ENCODE peak calls at places on chromosomes 2 and 18, in four cellular contexts. W, O, D and R are unnamed samples.

GRCh38 chr2:240479111-240479501 is 43.6 kb downstream of the GPC1 start:
- DNase-seq in W (no peak), O (no peak), D (no peak), R (no peak)

GRCh38 chr18:323253-323622 is 55.4 kb upstream of the THOC1 start:
- DNase-seq in W (peak), O (no peak), D (no peak), R (no peak)

GRCh38 chr2:107556038-107556627 is 270.6 kb upstream of the RGPD4 start:
- DNase-seq in W (no peak), O (no peak), D (no peak), R (no peak)

GRCh38 chr2:98294711-98295110 is 51.5 kb upstream of the CNGA3 start:
- DNase-seq in W (no peak), O (no peak), D (no peak), R (no peak)

GRCh38 chr2:217049931-217050330 is 190.1 kb upstream of the TNP1 start:
- DNase-seq in W (no peak), O (no peak), D (peak), R (no peak)

GRCh38 chr2:26344581-26345283 is 1.2 kb upstream of the SELENOI start:
- DNase-seq in W (peak), O (no peak), D (no peak), R (no peak)

GRCh38 chr2:145068509-145068908 is 548.6 kb upstream of the ZEB2 start:
- DNase-seq in W (no peak), O (no peak), D (no peak), R (no peak)

GRCh38 chr18:10454800-10455550 is 540 bp downstream of the APCDD1 start:
- DNase-seq in W (peak), O (no peak), D (peak), R (no peak)

GRCh38 chr2:106124787-106125549 is 69.1 kb downstream of the UXS1 start:
- DNase-seq in W (no peak), O (no peak), D (no peak), R (no peak)

GRCh38 chr2:72085513-72085912 is 62.1 kb downstream of the CYP26B1 start:
- DNase-seq in W (no peak), O (no peak), D (no peak), R (no peak)

GRCh38 chr2:66867038-66867380 is 432.1 kb downstream of the MEIS1 start:
- DNase-seq in W (no peak), O (no peak), D (no peak), R (no peak)

GRCh38 chr2:154392256-154392655 is 306.2 kb upstream of the KCNJ3 start:
- DNase-seq in W (no peak), O (peak), D (no peak), R (no peak)

GRCh38 chr2:26983746-26984145 is 13.3 kb downstream of the MAPRE3 start:
- DNase-seq in W (no peak), O (no peak), D (no peak), R (no peak)

GRCh38 chr18:13126966-13127598 is 91.5 kb upstream of the LDLRAD4 start:
- DNase-seq in W (no peak), O (no peak), D (no peak), R (no peak)

GRCh38 chr2:130336877-130337734 is 5.6 kb upstream of the IMP4 start:
- DNase-seq in W (peak), O (peak), D (no peak), R (peak)
- TF ChIP-seq CTCF in W (no peak), O (no peak), D (no peak), R (no peak)

GRCh38 chr2:142878061-142878741 is 737 bp downstream of the KYNU start:
- DNase-seq in W (no peak), O (no peak), D (no peak), R (no peak)

GRCh38 chr2:142881619-142882018 is 4.2 kb downstream of the KYNU start:
- DNase-seq in W (no peak), O (no peak), D (no peak), R (no peak)

GRCh38 chr2:142877265-142877756 is at the start of gene KYNU:
- DNase-seq in W (peak), O (no peak), D (no peak), R (peak)

GRCh38 chr2:142880275-142880674 is 2.8 kb downstream of the KYNU start:
- DNase-seq in W (peak), O (no peak), D (no peak), R (no peak)

DNA sequence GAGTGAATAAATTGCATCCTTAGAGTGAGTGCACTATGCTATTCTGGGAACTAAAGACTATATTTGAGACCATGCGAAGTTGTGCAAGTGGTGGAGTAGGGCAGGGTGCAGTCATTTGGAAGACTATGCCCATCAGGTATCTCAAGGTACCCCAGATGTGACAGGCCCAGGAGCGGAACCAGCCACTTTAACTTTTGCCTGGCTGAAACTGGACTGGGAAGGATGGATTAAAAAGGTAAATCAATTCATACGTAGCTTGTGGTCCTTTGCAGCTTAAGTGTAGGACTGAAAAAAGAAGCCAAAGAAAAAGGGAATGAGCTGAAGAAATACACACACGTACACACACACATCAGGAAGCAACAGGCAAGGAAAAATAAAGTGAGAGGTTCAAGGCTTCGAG is 1.7 kb downstream of the KYNU start:
- DNase-seq in W (no peak), O (no peak), D (no peak), R (no peak)
- H3K4me3 ChIP-seq in W (no peak), O (peak), D (no peak), R (peak)

DNA sequence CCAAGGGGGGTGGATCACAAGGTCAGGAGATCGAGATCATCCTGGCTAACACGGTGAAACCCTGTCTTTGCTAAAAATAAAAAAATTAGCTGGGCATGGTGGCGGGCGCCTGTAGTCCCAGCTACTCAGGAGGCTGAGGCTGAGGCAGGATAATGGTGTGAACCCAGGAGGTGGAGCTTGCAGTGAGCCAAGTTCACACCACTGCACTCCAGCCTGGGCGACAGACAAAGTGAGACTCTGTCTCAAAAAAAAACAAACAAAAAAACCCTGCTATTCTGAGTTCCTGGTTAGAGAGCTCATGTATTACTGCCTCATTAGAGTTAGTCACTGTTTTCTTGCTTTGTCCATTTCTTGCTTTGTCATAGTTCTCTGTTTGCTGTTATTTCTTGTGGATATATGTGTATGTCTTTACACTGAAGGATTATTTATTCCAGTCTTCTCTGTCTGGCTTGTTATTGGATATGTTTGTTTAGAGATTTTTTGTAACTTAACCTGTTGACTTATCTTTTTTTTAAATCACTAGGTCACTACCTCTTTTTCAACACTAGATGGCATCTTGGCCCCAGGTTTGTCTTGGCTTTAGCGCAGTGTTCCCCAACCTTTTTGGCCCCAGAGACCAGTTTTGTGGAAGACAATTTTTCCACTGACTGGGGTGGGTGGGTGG is 17.0 kb downstream of the TTLL4 start:
- DNase-seq in W (peak), O (no peak), D (no peak), R (no peak)
- TF ChIP-seq CTCF in W (peak), O (peak), D (peak), R (peak)

GRCh38 chr2:238865015-238865719 is 17.3 kb downstream of the TWIST2 start:
- DNase-seq in W (no peak), O (no peak), D (no peak), R (no peak)
- H3K4me3 ChIP-seq in W (no peak), O (no peak), D (no peak), R (no peak)

GRCh38 chr2:74958277-74959105 is at the start of gene POLE4:
- DNase-seq in W (peak), O (peak), D (peak), R (peak)
- TF ChIP-seq CTCF in W (no peak), O (no peak), D (no peak), R (no peak)

GRCh38 chr2:2326653-2327052 is 4.4 kb downstream of the MYT1L start:
- DNase-seq in W (no peak), O (no peak), D (no peak), R (no peak)

GRCh38 chr2:2333076-2333475 is 2.0 kb upstream of the MYT1L start:
- DNase-seq in W (no peak), O (no peak), D (no peak), R (no peak)

GRCh38 chr2:2328847-2329246 is 2.2 kb downstream of the MYT1L start:
- DNase-seq in W (no peak), O (no peak), D (no peak), R (no peak)

GRCh38 chr2:2332381-2332780 is 1.3 kb upstream of the MYT1L start:
- DNase-seq in W (no peak), O (no peak), D (no peak), R (no peak)

DNA sequence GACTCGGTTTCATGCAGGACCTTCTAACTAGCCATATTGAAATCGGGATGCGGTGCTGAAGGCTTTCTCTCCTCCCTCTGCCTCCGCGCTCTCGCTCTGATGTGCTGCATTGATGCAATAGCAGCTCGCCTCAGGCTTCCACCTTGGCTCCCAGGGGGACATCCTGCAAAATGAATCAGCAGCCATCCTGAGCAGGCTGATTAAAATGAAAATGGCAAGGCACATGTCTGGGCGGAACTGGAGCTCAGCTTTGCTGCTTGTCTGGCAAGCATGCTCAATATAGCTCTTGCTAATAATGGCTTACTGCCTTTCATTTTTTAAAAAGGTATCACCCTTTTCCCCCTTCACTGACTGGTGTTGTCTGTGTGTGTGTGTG is 818 bp upstream of the MYT1L start:
- DNase-seq in W (no peak), O (no peak), D (no peak), R (no peak)
- H3K4me3 ChIP-seq in W (no peak), O (no peak), D (no peak), R (no peak)